ENCODE peak calls at places on chromosomes 3 and 15, in seven cellular contexts. L is CD4-positive, alpha-beta memory T cell; Y is thoracic aorta; D is heart left ventricle; F is RWPE2; X is effector memory CD4-positive, alpha-beta T cell; H is pancreas. V is an unnamed sample.

GRCh38 chr3:122969585-122970453 is 57.7 kb downstream of the SEMA5B start:
- DNase-seq in L (no peak), Y (no peak), D (no peak), F (no peak), X (no peak), H (no peak), V (no peak)

GRCh38 chr15:94298359-94298758 is 67.0 kb downstream of the MCTP2 start:
- DNase-seq in L (no peak), Y (no peak), D (no peak), F (no peak), X (no peak), H (no peak), V (no peak)

GRCh38 chr3:168865022-168865551 is 769.4 kb upstream of the GOLIM4 start:
- DNase-seq in L (no peak), Y (no peak), D (no peak), F (no peak), X (no peak), H (no peak), V (no peak)

GRCh38 chr3:156539802-156540201 is 15.1 kb downstream of the SSR3 start:
- DNase-seq in L (no peak), Y (no peak), D (no peak), F (no peak), X (no peak), H (no peak), V (no peak)

GRCh38 chr3:100912571-100912970 is 80.7 kb downstream of the ABI3BP start:
- DNase-seq in L (no peak), Y (no peak), D (no peak), F (no peak), X (no peak), H (no peak), V (no peak)

GRCh38 chr3:194204793-194205065 is 68.8 kb downstream of the HES1 start:
- DNase-seq in L (no peak), Y (no peak), D (no peak), F (no peak), X (no peak), H (no peak), V (no peak)

GRCh38 chr15:66101715-66102395 is 151.7 kb downstream of the MEGF11 start:
- DNase-seq in L (no peak), Y (no peak), D (no peak), F (peak; percentile 19), X (no peak), H (no peak), V (no peak)

GRCh38 chr3:170010498-170010897 is 27.3 kb upstream of the GPR160 start:
- DNase-seq in L (no peak), Y (no peak), D (no peak), F (no peak), X (no peak), H (no peak), V (no peak)

GRCh38 chr15:94793641-94794040 is 562.3 kb downstream of the MCTP2 start:
- DNase-seq in L (no peak), Y (no peak), D (no peak), F (peak; percentile 63), X (no peak), H (no peak), V (no peak)

GRCh38 chr15:51737538-51738305 is at the start of gene LYSMD2:
- DNase-seq in L (peak; percentile 69), Y (no peak), D (peak; percentile 92), F (peak; percentile 82), X (peak; percentile 55), H (peak; percentile 72), V (no peak)

GRCh38 chr15:62495670-62496328 is 330.7 kb upstream of the C2CD4B start:
- DNase-seq in L (no peak), Y (peak; percentile 28), D (no peak), F (no peak), X (no peak), H (no peak), V (no peak)

GRCh38 chr15:67782592-67782991 is 42.7 kb upstream of the SKOR1 start:
- DNase-seq in L (no peak), Y (no peak), D (no peak), F (no peak), X (no peak), H (no peak), V (no peak)

GRCh38 chr15:67784856-67785430 is 40.4 kb upstream of the SKOR1 start:
- DNase-seq in L (no peak), Y (no peak), D (no peak), F (no peak), X (no peak), H (no peak), V (no peak)

GRCh38 chr15:67783303-67783702 is 42.0 kb upstream of the SKOR1 start:
- DNase-seq in L (peak; percentile 59), Y (no peak), D (no peak), F (no peak), X (peak; percentile 32), H (no peak), V (no peak)

GRCh38 chr15:67785431-67785830 is 39.9 kb upstream of the SKOR1 start:
- DNase-seq in L (no peak), Y (no peak), D (no peak), F (no peak), X (no peak), H (no peak), V (no peak)

DNA sequence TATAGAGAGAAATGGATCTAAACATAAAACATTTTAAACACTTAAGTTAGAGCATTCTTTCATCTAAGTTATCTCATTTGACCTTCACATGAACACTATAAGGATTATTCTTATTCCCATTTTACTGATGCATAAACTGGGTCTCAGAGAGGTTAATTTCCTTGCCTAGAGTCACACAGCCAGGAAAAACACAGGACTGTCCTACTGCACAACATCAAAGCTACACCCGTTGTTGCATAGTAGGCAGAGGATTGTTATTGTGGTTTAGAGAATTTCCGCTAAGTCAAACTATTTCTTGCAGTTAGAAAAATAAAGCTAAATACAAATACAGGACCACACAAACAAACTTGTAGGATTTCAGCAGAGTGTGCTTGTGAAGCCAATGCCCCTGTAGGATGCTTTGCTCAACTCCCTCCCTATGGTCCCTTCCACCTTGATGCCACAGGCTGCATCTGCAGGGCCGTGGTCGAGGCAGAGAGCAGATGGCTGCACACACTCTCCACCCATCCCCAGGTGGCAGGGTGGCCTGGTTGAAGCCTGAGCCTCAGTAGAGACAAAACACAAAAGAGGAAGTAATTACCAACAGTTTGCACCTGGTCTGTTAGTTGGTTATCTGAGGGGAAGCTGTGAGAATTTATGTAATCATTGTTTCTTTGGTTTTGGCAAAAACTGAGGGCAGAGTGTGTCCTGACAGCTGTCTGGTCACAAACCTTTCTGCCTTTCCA is 41.1 kb upstream of the SKOR1 start:
- DNase-seq in L (no peak), Y (no peak), D (no peak), F (no peak), X (no peak), H (no peak), V (no peak)
- H3K4me1 ChIP-seq in L (peaks cover 38% of the 10 kb centered on the region), Y (no peaks in the 10 kb centered on the region), D (no peaks in the 10 kb centered on the region), F (no peaks in the 10 kb centered on the region), X (peaks cover 7% of the 10 kb centered on the region), H (no peaks in the 10 kb centered on the region), V (no peaks in the 10 kb centered on the region)

GRCh38 chr3:108820586-108820985 is 2.0 kb upstream of the TRAT1 start:
- DNase-seq in L (peak; percentile 39), Y (no peak), D (no peak), F (no peak), X (no peak), H (no peak), V (no peak)
- H3K4me1 ChIP-seq in L (peaks cover 37% of the 10 kb centered on the region), Y (no peaks in the 10 kb centered on the region), D (no peaks in the 10 kb centered on the region), F (no peaks in the 10 kb centered on the region), X (peaks cover 22% of the 10 kb centered on the region), H (no peaks in the 10 kb centered on the region), V (no peaks in the 10 kb centered on the region)

DNA sequence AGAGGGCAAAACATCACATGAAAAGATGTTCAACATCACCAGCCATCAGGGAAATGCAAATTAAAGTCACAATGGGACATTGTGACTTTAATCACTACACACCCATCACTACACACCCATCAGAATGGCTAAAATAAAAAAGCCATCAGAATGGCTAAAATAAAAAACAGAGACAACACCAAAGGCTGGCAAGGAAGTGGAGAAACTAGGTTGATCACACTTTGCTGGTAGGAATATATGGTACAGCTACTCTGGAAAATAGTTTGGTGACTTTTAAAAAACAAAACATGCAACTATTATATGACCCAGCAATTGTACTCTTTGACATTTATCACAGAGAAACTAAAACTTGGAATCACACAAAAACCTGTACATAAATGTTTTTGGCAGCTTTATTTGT is 15.1 kb upstream of the ABHD5 start:
- DNase-seq in L (no peak), Y (no peak), D (no peak), F (no peak), X (no peak), H (no peak), V (no peak)
- H3K4me1 ChIP-seq in L (no peaks in the 10 kb centered on the region), Y (no peaks in the 10 kb centered on the region), D (no peaks in the 10 kb centered on the region), F (no peaks in the 10 kb centered on the region), X (no peaks in the 10 kb centered on the region), H (no peaks in the 10 kb centered on the region), V (no peaks in the 10 kb centered on the region)

DNA sequence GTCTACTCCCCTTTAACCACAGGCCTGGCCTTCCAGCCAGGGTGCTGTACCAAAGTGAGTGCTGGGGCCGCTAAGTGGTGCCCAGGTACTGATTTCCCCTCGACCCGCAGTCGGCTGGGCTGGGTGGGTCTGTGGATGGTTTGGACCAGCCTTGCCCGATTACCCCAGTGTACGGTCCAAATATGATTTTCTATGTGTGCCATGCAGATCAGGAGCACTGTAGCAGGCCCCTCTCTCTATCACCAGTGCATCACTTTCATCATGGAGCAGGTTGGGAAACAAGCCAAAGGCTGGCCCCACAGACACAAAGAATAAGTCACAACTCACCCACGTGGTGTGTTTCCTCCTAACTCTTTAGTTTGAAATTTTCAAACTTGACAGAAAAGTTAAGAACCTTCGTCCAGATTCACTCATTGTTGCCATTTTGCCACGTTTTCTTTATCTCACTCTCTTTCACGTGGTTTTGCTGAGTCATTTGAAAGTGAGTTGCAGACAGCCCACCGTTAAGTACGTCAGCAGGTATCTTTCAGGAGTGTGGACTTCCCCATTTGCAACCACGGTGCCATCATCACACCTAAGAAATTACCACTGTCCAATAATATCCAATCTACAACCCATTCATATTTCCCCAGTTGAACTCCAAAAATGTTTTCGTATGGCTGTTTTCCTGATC is 37.0 kb downstream of the ZNF710 start:
- DNase-seq in L (peak; percentile 81), Y (no peak), D (peak; percentile 35), F (peak; percentile 65), X (no peak), H (no peak), V (no peak)
- H3K4me1 ChIP-seq in L (peaks cover 51% of the 10 kb centered on the region), Y (peaks cover 13% of the 10 kb centered on the region), D (peaks cover 48% of the 10 kb centered on the region), F (peaks cover 41% of the 10 kb centered on the region), X (peaks cover 31% of the 10 kb centered on the region), H (peaks cover 19% of the 10 kb centered on the region), V (peaks cover 79% of the 10 kb centered on the region)

DNA sequence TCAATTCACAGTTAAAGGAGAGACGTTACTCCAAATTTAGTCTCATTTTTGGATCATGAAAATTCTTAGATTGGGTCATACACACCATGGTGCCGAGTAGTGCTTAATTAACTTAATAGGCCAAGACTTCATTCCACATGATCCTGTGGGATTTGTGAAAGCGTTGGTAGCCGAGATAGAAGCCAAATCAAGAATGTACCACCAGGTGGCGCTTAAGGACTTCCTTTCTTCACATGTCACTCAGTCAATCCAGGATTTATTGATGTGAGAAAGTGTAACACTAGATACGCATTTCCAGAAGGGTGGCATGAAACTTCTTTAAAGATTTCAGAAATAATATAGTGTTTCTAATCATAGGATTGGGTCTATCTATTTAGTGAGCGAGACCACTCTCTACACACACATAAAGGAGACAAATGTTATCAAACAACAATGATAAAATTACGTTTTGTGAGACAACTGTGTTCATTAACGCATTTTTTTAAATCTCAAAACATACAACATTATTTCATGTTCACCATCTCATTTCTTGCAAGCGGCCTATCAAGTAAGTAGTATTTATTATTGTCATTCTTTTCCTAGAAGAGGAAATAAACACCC is 436.1 kb downstream of the CHL1 start:
- DNase-seq in L (no peak), Y (no peak), D (no peak), F (no peak), X (no peak), H (peak; percentile 57), V (no peak)
- H3K4me1 ChIP-seq in L (no peaks in the 10 kb centered on the region), Y (no peaks in the 10 kb centered on the region), D (no peaks in the 10 kb centered on the region), F (no peaks in the 10 kb centered on the region), X (no peaks in the 10 kb centered on the region), H (no peaks in the 10 kb centered on the region), V (no peaks in the 10 kb centered on the region)

V was measured in esophagus squamous epithelium.